ENCODE peak calls at places on chromosomes 12 and 14, in four cellular contexts. J is fibroblast of lung, E is endodermal cell, M is MM.1S. C is an unnamed sample.
A peak's percentile ranks its signal among the peaks of the same experiment; 100 is the strongest.

GRCh38 chr12:51949342-51950030 is 2.0 kb upstream of the ACVR1B start:
- DNase-seq in M (no peak), E (peak; percentile 31), J (no peak), C (no peak)

GRCh38 chr14:63896278-63896720 is 43.5 kb downstream of the SYNE2 start:
- DNase-seq in J (peak; percentile 96), M (no peak), E (no peak), C (peak; percentile 80)

GRCh38 chr12:75690556-75690955 is 179.1 kb upstream of the KRR1 start:
- DNase-seq in J (peak; percentile 99), E (no peak), M (no peak), C (peak; percentile 99)

GRCh38 chr12:11822071-11822818 is 172.8 kb downstream of the ETV6 start:
- DNase-seq in J (peak; percentile 82), M (peak; percentile 68), E (no peak), C (peak; percentile 73)

GRCh38 chr12:51836012-51836832 is 12.3 kb downstream of the FIGNL2 start:
- DNase-seq in M (no peak), E (peak; percentile 83), J (no peak), C (no peak)

GRCh38 chr14:99592933-99593753 is 10.9 kb downstream of the CCDC85C start:
- DNase-seq in E (no peak), J (no peak), M (no peak), C (no peak)

GRCh38 chr14:57297852-57298251 is 29.1 kb downstream of the AP5M1 start:
- DNase-seq in E (no peak), M (no peak), J (no peak), C (no peak)

GRCh38 chr12:712172-712863 is 40.1 kb upstream of the WNK1 start:
- DNase-seq in E (no peak), J (peak; percentile 40), M (peak; percentile 40), C (peak; percentile 24)

GRCh38 chr12:106918746-106919145 is 37.0 kb upstream of the TMEM263 start:
- DNase-seq in M (peak; percentile 17), J (no peak), E (peak; percentile 85), C (no peak)

GRCh38 chr14:92440345-92441003 is 73.1 kb upstream of the RIN3 start:
- DNase-seq in M (no peak), E (no peak), J (no peak), C (no peak)

GRCh38 chr12:63090716-63091115 is 60.3 kb downstream of the AVPR1A start:
- DNase-seq in M (no peak), J (no peak), E (no peak), C (no peak)

GRCh38 chr14:49977126-49977841 is 84.4 kb downstream of the ARF6 start:
- DNase-seq in E (no peak), M (no peak), J (no peak), C (no peak)

GRCh38 chr12:108572166-108572790 is 9.9 kb downstream of the ISCU start:
- DNase-seq in J (peak; percentile 51), E (peak; percentile 31), M (peak; percentile 34), C (no peak)

GRCh38 chr14:102508410-102508773 is 1.2 kb downstream of the ANKRD9 start:
- DNase-seq in E (no peak), M (no peak), J (no peak), C (no peak)

GRCh38 chr12:107441906-107442305 is 243.7 kb upstream of the PWP1 start:
- DNase-seq in J (peak; percentile 46), M (peak; percentile 42), E (no peak), C (peak; percentile 25)

GRCh38 chr12:113747048-113747447 is 219.1 kb downstream of the RBM19 start:
- DNase-seq in M (no peak), E (no peak), J (peak; percentile 3), C (no peak)

GRCh38 chr12:49489720-49490119 is 49.1 kb upstream of the KCNH3 start:
- DNase-seq in J (peak; percentile 99), E (no peak), M (no peak), C (peak; percentile 91)

GRCh38 chr14:96224480-96225096 is 19.9 kb downstream of the BDKRB2 start:
- DNase-seq in E (no peak), M (no peak), J (no peak), C (peak; percentile 48)

GRCh38 chr12:121590476-121591143 is 9.8 kb upstream of the KDM2B start:
- DNase-seq in J (peak; percentile 71), E (no peak), M (peak; percentile 78), C (peak; percentile 35)
- H3K9ac ChIP-seq in J (no peak overlapping the region), E (peak overlapping the region; percentile 32), M (peak overlapping the region; percentile 70), C (no peak overlapping the region)

GRCh38 chr12:26112232-26112631 is 12.6 kb downstream of the BHLHE41 start:
- DNase-seq in J (no peak), M (no peak), E (peak; percentile 32), C (no peak)

GRCh38 chr12:26113853-26114719 is 10.8 kb downstream of the BHLHE41 start:
- DNase-seq in E (peak; percentile 97), J (peak; percentile 87), M (peak; percentile 96), C (peak; percentile 93)

GRCh38 chr12:26112703-26113147 is 12.1 kb downstream of the BHLHE41 start:
- DNase-seq in J (peak; percentile 25), M (no peak), E (peak; percentile 84), C (no peak)

GRCh38 chr12:26114720-26115406 is 10.0 kb downstream of the BHLHE41 start:
- DNase-seq in J (no peak), M (no peak), E (no peak), C (no peak)

GRCh38 chr12:26113194-26113654 is 11.6 kb downstream of the BHLHE41 start:
- DNase-seq in E (no peak), M (peak; percentile 44), J (no peak), C (no peak)
- H3K9ac ChIP-seq in E (no peak overlapping the region), M (peak overlapping the region; percentile 67), J (no peak overlapping the region), C (peak overlapping the region; percentile 65)

DNA sequence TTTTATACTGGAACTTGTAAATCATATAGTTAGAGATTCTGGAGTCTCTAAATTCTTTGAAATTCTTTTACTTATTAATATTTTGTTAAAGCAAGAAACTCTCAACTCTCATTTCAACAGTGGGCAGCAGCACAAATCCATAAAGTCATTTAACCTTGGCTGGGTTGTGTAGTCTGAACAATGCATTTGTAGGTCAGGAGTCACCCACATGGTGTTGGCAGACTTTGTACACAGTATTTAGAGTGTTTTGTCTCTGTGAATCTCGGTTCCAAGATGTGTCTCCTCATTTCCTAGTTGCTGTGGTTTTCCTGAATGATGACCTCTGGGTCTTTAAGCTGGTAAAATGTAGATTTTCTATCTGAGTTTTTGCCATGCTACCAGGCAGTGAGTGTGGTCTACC is 20.8 kb upstream of the STRAP start:
- DNase-seq in E (no peak), M (no peak), J (no peak), C (no peak)
- H3K9ac ChIP-seq in E (no peak overlapping the region), M (no peak overlapping the region), J (no peak overlapping the region), C (no peak overlapping the region)

DNA sequence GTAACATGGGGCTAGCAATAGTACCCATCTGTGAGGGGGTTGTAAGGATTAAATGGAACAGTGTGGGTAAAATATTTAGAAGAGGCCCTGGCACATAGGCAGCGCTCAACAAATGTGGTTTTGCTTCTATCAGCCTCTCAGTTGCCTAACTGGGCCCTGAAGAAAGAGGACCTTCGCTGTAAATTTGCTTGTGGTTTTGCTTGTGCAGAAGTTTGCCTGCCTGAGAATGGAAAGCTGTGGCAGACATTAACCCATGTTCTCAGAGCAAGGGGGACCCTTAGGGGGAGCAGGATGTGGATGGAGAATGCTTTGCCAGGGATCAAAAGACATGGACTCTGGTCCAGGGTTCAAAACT is 160.1 kb downstream of the BRMS1L start:
- DNase-seq in E (no peak), M (no peak), J (no peak), C (no peak)
- H3K9ac ChIP-seq in E (no peak overlapping the region), M (no peak overlapping the region), J (no peak overlapping the region), C (no peak overlapping the region)